ENCODE peak calls at places on chromosomes 6 and 20, in nine cellular contexts. T is anterior cingulate cortex; G is T-helper 2 cell; O is fibroblast of mammary gland; V is activated CD4-positive, alpha-beta T cell treated with anti-CD3 and anti-CD28 coated beads, Interleukin-2, amount 50 U/mL, for 1 hour; J is MCF 10A; N is NCI-H1105; L is astrocyte; K is NCI-H2171. A is an unnamed sample.

GRCh38 chr6:14458669-14459266 is 341.2 kb downstream of the CD83 start:
- DNase-seq in T (no peak), G (no peak), O (peak), V (no peak), J (peak), N (no peak), L (peak), K (no peak), A (no peak)

GRCh38 chr6:121105461-121105860 is 228.8 kb downstream of the TBC1D32 start:
- DNase-seq in T (no peak), G (no peak), O (no peak), V (no peak), J (no peak), N (no peak), L (no peak), K (no peak), A (no peak)

GRCh38 chr20:1440024-1440423 is 26.6 kb downstream of the NSFL1C start:
- DNase-seq in T (no peak), G (no peak), O (peak), V (peak), J (peak), N (no peak), L (no peak), K (no peak), A (no peak)

GRCh38 chr6:1001655-1002349 is 308.9 kb upstream of the EXOC2 start:
- DNase-seq in T (no peak), G (no peak), O (no peak), V (no peak), J (no peak), N (no peak), L (no peak), K (no peak), A (no peak)

GRCh38 chr20:18767676-18768075 is 45.9 kb upstream of the SCP2D1 start:
- DNase-seq in T (no peak), G (no peak), O (no peak), V (no peak), J (no peak), N (no peak), L (no peak), K (no peak), A (no peak)

GRCh38 chr20:34525709-34526416 is 9.6 kb downstream of the DYNLRB1 start:
- DNase-seq in T (peak), G (no peak), O (peak), V (no peak), J (peak), N (no peak), L (peak), K (no peak), A (no peak)

GRCh38 chr6:87074051-87074711 is 20.7 kb downstream of the CGA start:
- DNase-seq in T (peak), G (no peak), O (no peak), V (no peak), J (no peak), N (no peak), L (no peak), K (no peak), A (no peak)

GRCh38 chr20:32252189-32252588 is 25.3 kb upstream of the KIF3B start:
- DNase-seq in T (no peak), G (no peak), O (no peak), V (peak), J (no peak), N (no peak), L (no peak), K (no peak), A (no peak)

GRCh38 chr20:24406761-24407550 is 62.5 kb upstream of the SYNDIG1 start:
- DNase-seq in T (no peak), G (no peak), O (no peak), V (no peak), J (no peak), N (no peak), L (no peak), K (no peak), A (no peak)

GRCh38 chr6:79650943-79651342 is 19.8 kb downstream of the SH3BGRL2 start:
- DNase-seq in T (no peak), G (no peak), O (no peak), V (no peak), J (no peak), N (no peak), L (no peak), K (no peak), A (no peak)

GRCh38 chr6:89989742-89990141 is 95.5 kb downstream of the GJA10 start:
- DNase-seq in T (no peak), G (no peak), O (peak), V (no peak), J (no peak), N (no peak), L (peak), K (no peak), A (no peak)

GRCh38 chr6:166440106-166440505 is 57.4 kb upstream of the MPC1 start:
- DNase-seq in T (no peak), G (no peak), O (no peak), V (no peak), J (no peak), N (no peak), L (no peak), K (no peak), A (no peak)

GRCh38 chr6:128736780-128737179 is 146.2 kb upstream of the LAMA2 start:
- DNase-seq in T (no peak), G (no peak), O (no peak), V (no peak), J (no peak), N (no peak), L (no peak), K (no peak), A (no peak)

GRCh38 chr20:44911264-44911921 is 1.5 kb downstream of the PABPC1L start:
- DNase-seq in T (peak), G (no peak), O (peak), V (peak), J (peak), N (no peak), L (no peak), K (no peak), A (peak)

GRCh38 chr20:7399575-7399974 is 540.7 kb downstream of the HAO1 start:
- DNase-seq in T (no peak), G (no peak), O (no peak), V (no peak), J (no peak), N (no peak), L (no peak), K (no peak), A (no peak)

GRCh38 chr20:61891476-61891875 is 174.2 kb downstream of the TAF4 start:
- DNase-seq in T (no peak), G (no peak), O (no peak), V (no peak), J (no peak), N (no peak), L (no peak), K (no peak), A (no peak)

GRCh38 chr6:37514377-37514776 is 14.7 kb upstream of the CCDC167 start:
- DNase-seq in T (no peak), G (no peak), O (peak), V (no peak), J (peak), N (no peak), L (peak), K (no peak), A (no peak)

GRCh38 chr6:77511860-77512259 is 48.6 kb upstream of the HTR1B start:
- DNase-seq in T (no peak), G (no peak), O (no peak), V (no peak), J (no peak), N (no peak), L (no peak), K (no peak), A (no peak)

GRCh38 chr20:17747431-17747846 is 47.7 kb downstream of the BANF2 start:
- DNase-seq in T (no peak), G (no peak), O (peak), V (no peak), J (peak), N (no peak), L (peak), K (no peak), A (no peak)

A was measured in effector CD8-positive, alpha-beta T cell.